ENCODE peak calls at places on chromosomes 5 and 9, in six cellular contexts. One of them, this sample, is unnamed.
A peak's percentile ranks its signal among the peaks of the same experiment; 100 is the strongest.

GRCh38 chr5:83167506-83167905 is 90.2 kb downstream of the XRCC4 start:
- DNase-seq in tibial nerve: no peak
- DNase-seq in choroid plexus epithelial cell: no peak
- DNase-seq in cardiac fibroblast: no peak
- DNase-seq in AG09309: no peak
- DNase-seq in left lung: no peak
- DNase-seq in this sample: no peak

GRCh38 chr5:78899922-78900362 is 85.2 kb downstream of the ARSB start:
- DNase-seq in AG09309: no peak
- DNase-seq in tibial nerve: no peak
- DNase-seq in cardiac fibroblast: peak; percentile 83
- DNase-seq in left lung: no peak
- DNase-seq in choroid plexus epithelial cell: peak; percentile 80
- DNase-seq in this sample: no peak

GRCh38 chr9:6641961-6642360 is 3.6 kb downstream of the GLDC start:
- DNase-seq in tibial nerve: no peak
- DNase-seq in cardiac fibroblast: no peak
- DNase-seq in left lung: no peak
- DNase-seq in AG09309: no peak
- DNase-seq in choroid plexus epithelial cell: no peak
- DNase-seq in this sample: no peak

GRCh38 chr9:122827759-122828090 is 663 bp downstream of the PDCL start:
- DNase-seq in cardiac fibroblast: peak; percentile 53
- DNase-seq in tibial nerve: no peak
- DNase-seq in left lung: no peak
- DNase-seq in choroid plexus epithelial cell: peak; percentile 68
- DNase-seq in AG09309: no peak
- DNase-seq in this sample: no peak

GRCh38 chr5:120874463-120874862 is 410.4 kb downstream of the PRR16 start:
- DNase-seq in tibial nerve: no peak
- DNase-seq in left lung: no peak
- DNase-seq in AG09309: no peak
- DNase-seq in cardiac fibroblast: no peak
- DNase-seq in choroid plexus epithelial cell: no peak
- DNase-seq in this sample: no peak

GRCh38 chr9:87510251-87510683 is 12.6 kb downstream of the DAPK1 start:
- DNase-seq in choroid plexus epithelial cell: no peak
- DNase-seq in AG09309: no peak
- DNase-seq in left lung: no peak
- DNase-seq in cardiac fibroblast: no peak
- DNase-seq in tibial nerve: no peak
- DNase-seq in this sample: no peak

GRCh38 chr5:149039501-149039900 is 23.4 kb downstream of the SH3TC2 start:
- DNase-seq in cardiac fibroblast: peak; percentile 42
- DNase-seq in left lung: no peak
- DNase-seq in tibial nerve: no peak
- DNase-seq in AG09309: no peak
- DNase-seq in choroid plexus epithelial cell: no peak
- DNase-seq in this sample: no peak

GRCh38 chr5:175922192-175922885 is 45.8 kb downstream of the THOC3 start:
- DNase-seq in choroid plexus epithelial cell: peak; percentile 98
- DNase-seq in left lung: no peak
- DNase-seq in tibial nerve: no peak
- DNase-seq in cardiac fibroblast: peak; percentile 96
- DNase-seq in AG09309: peak; percentile 96
- DNase-seq in this sample: peak; percentile 97

GRCh38 chr9:82938426-82938825 is 124.5 kb downstream of the RASEF start:
- DNase-seq in left lung: no peak
- DNase-seq in tibial nerve: no peak
- DNase-seq in AG09309: no peak
- DNase-seq in cardiac fibroblast: no peak
- DNase-seq in choroid plexus epithelial cell: no peak
- DNase-seq in this sample: no peak

GRCh38 chr9:132032584-132032945 is 47.1 kb downstream of the MED27 start:
- DNase-seq in choroid plexus epithelial cell: no peak
- DNase-seq in AG09309: no peak
- DNase-seq in tibial nerve: no peak
- DNase-seq in cardiac fibroblast: no peak
- DNase-seq in left lung: no peak
- DNase-seq in this sample: no peak

GRCh38 chr5:36450229-36451024 is 148.7 kb upstream of the RANBP3L start:
- DNase-seq in AG09309: no peak
- DNase-seq in cardiac fibroblast: peak; percentile 13
- DNase-seq in choroid plexus epithelial cell: peak; percentile 59
- DNase-seq in left lung: no peak
- DNase-seq in tibial nerve: no peak
- DNase-seq in this sample: no peak

GRCh38 chr5:51860532-51861018 is 477.3 kb downstream of the ISL1 start:
- DNase-seq in left lung: no peak
- DNase-seq in cardiac fibroblast: no peak
- DNase-seq in tibial nerve: no peak
- DNase-seq in choroid plexus epithelial cell: no peak
- DNase-seq in AG09309: no peak
- DNase-seq in this sample: no peak

GRCh38 chr5:6684075-6684474 is 29.2 kb upstream of the TENT4A start:
- DNase-seq in tibial nerve: no peak
- DNase-seq in left lung: no peak
- DNase-seq in choroid plexus epithelial cell: no peak
- DNase-seq in AG09309: no peak
- DNase-seq in cardiac fibroblast: no peak
- DNase-seq in this sample: no peak

GRCh38 chr9:116020146-116020545 is 133.4 kb upstream of the PAPPA start:
- DNase-seq in choroid plexus epithelial cell: peak; percentile 56
- DNase-seq in tibial nerve: no peak
- DNase-seq in AG09309: no peak
- DNase-seq in cardiac fibroblast: no peak
- DNase-seq in left lung: no peak
- DNase-seq in this sample: no peak

GRCh38 chr9:18539203-18539602 is 65.2 kb downstream of the ADAMTSL1 start:
- DNase-seq in tibial nerve: no peak
- DNase-seq in cardiac fibroblast: no peak
- DNase-seq in left lung: no peak
- DNase-seq in choroid plexus epithelial cell: no peak
- DNase-seq in AG09309: no peak
- DNase-seq in this sample: no peak

GRCh38 chr9:98344581-98344980 is 89.1 kb upstream of the TBC1D2 start:
- DNase-seq in left lung: no peak
- DNase-seq in AG09309: no peak
- DNase-seq in cardiac fibroblast: no peak
- DNase-seq in choroid plexus epithelial cell: no peak
- DNase-seq in tibial nerve: no peak
- DNase-seq in this sample: no peak

GRCh38 chr9:136645903-136646754 is 16.6 kb upstream of the EGFL7 start:
- DNase-seq in AG09309: no peak
- DNase-seq in cardiac fibroblast: peak; percentile 29
- DNase-seq in tibial nerve: no peak
- DNase-seq in left lung: peak; percentile 82
- DNase-seq in choroid plexus epithelial cell: peak; percentile 36
- DNase-seq in this sample: no peak
- H3K4me3 ChIP-seq in AG09309: no peak overlapping the region
- H3K4me3 ChIP-seq in cardiac fibroblast: no peak overlapping the region
- H3K4me3 ChIP-seq in tibial nerve: no peak overlapping the region
- H3K4me3 ChIP-seq in left lung: no peak overlapping the region
- H3K4me3 ChIP-seq in choroid plexus epithelial cell: no peak overlapping the region
- H3K4me3 ChIP-seq in this sample: no peak overlapping the region

GRCh38 chr9:102631559-102631958 is 363.6 kb upstream of the CYLC2 start:
- DNase-seq in AG09309: no peak
- DNase-seq in cardiac fibroblast: peak; percentile 26
- DNase-seq in choroid plexus epithelial cell: peak; percentile 27
- DNase-seq in left lung: no peak
- DNase-seq in tibial nerve: no peak
- DNase-seq in this sample: no peak
- TF ChIP-seq CTCF in AG09309: peak; percentile 3
- TF ChIP-seq CTCF in cardiac fibroblast: peak; percentile 42
- TF ChIP-seq CTCF in choroid plexus epithelial cell: peak; percentile 43
- TF ChIP-seq CTCF in left lung: no peak
- TF ChIP-seq CTCF in tibial nerve: no peak
- TF ChIP-seq CTCF in this sample: no peak

DNA sequence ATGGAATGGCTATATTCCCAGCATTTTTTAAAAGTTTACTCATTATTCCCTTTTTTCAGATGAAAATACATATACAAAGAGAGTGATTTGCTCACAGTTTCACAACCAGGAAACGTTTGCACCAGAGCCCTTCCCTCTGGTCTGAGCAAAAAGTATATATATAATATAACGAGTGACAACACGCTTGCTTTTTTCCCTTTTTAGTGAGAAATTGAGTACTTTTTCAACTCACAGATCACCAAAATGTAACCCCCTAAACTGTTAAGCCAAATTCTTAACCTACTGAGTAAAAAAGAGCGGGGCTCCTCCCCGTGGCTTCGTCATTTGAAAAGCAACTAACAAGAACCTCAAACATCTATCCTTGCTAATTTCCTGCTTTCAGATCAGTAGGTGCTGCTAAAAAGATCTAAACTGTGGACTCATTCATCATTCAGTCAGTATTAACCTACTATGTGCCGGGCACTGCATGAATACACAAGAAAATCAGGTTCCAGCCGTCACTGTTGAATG is 955 bp upstream of the PTBP3 start:
- DNase-seq in AG09309: no peak
- DNase-seq in tibial nerve: no peak
- DNase-seq in cardiac fibroblast: peak; percentile 56
- DNase-seq in left lung: no peak
- DNase-seq in choroid plexus epithelial cell: peak; percentile 42
- DNase-seq in this sample: no peak
- H3K4me3 ChIP-seq in AG09309: peak overlapping the region; percentile 79
- H3K4me3 ChIP-seq in tibial nerve: peak overlapping the region; percentile 100
- H3K4me3 ChIP-seq in cardiac fibroblast: peak overlapping the region; percentile 60
- H3K4me3 ChIP-seq in left lung: peak overlapping the region; percentile 55
- H3K4me3 ChIP-seq in choroid plexus epithelial cell: peak overlapping the region; percentile 68
- H3K4me3 ChIP-seq in this sample: peak overlapping the region; percentile 50

GRCh38 chr9:113511047-113511521 is 47.6 kb downstream of the RGS3 start:
- DNase-seq in left lung: no peak
- DNase-seq in AG09309: no peak
- DNase-seq in tibial nerve: no peak
- DNase-seq in cardiac fibroblast: no peak
- DNase-seq in choroid plexus epithelial cell: no peak
- DNase-seq in this sample: no peak

GRCh38 chr9:113507256-113507655 is 43.7 kb downstream of the RGS3 start:
- DNase-seq in choroid plexus epithelial cell: no peak
- DNase-seq in left lung: peak; percentile 64
- DNase-seq in tibial nerve: no peak
- DNase-seq in AG09309: no peak
- DNase-seq in cardiac fibroblast: no peak
- DNase-seq in this sample: no peak

GRCh38 chr9:113505963-113506624 is 42.6 kb downstream of the RGS3 start:
- DNase-seq in AG09309: no peak
- DNase-seq in cardiac fibroblast: no peak
- DNase-seq in tibial nerve: no peak
- DNase-seq in choroid plexus epithelial cell: no peak
- DNase-seq in left lung: no peak
- DNase-seq in this sample: no peak

GRCh38 chr9:113509463-113509862 is 45.9 kb downstream of the RGS3 start:
- DNase-seq in AG09309: peak; percentile 58
- DNase-seq in cardiac fibroblast: peak; percentile 51
- DNase-seq in tibial nerve: no peak
- DNase-seq in choroid plexus epithelial cell: peak; percentile 35
- DNase-seq in left lung: no peak
- DNase-seq in this sample: no peak

DNA sequence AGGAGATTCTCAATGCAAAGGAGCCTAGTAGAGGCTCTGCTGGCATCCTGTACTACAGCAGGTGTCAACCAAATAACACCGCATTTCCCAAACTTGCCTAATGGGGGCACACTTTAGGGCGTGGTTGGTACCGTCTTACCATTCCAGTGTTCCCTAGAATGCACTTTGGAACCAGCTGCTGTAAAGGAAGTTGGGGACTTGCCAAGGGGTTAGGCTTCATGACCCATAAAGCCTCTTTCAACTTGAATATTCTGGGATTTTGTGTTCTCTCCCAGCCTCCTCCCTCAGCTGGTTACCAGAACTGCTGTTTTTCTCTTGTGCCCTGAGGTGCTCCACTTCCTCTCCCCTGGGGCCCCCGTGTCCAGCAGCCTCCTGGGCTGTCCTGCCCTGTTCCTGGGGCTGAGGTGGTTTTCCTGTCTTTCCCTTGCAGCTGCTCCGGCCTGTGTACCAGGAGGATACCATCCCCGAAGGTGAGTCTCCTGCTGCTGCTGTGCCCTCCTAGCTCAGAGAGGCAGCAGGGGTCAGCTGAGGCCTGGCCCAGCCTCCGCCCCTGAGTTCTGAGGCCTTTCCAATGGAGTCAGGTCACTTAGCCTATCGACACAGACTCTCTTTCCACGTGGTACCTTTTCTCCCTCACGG is 44.7 kb downstream of the RGS3 start:
- DNase-seq in cardiac fibroblast: no peak
- DNase-seq in choroid plexus epithelial cell: peak; percentile 19
- DNase-seq in AG09309: no peak
- DNase-seq in tibial nerve: no peak
- DNase-seq in left lung: no peak
- DNase-seq in this sample: peak; percentile 49
- TF ChIP-seq CTCF in cardiac fibroblast: peak; percentile 8
- TF ChIP-seq CTCF in choroid plexus epithelial cell: peak; percentile 29
- TF ChIP-seq CTCF in AG09309: peak; percentile 7
- TF ChIP-seq CTCF in tibial nerve: no peak
- TF ChIP-seq CTCF in left lung: no peak
- TF ChIP-seq CTCF in this sample: peak; percentile 31

GRCh38 chr5:112977440-112977861 is 853 bp downstream of the DCP2 start:
- DNase-seq in AG09309: no peak
- DNase-seq in choroid plexus epithelial cell: no peak
- DNase-seq in cardiac fibroblast: peak; percentile 28
- DNase-seq in tibial nerve: no peak
- DNase-seq in left lung: no peak
- DNase-seq in this sample: no peak

GRCh38 chr5:112983307-112983811 is 6.8 kb downstream of the DCP2 start:
- DNase-seq in left lung: no peak
- DNase-seq in tibial nerve: no peak
- DNase-seq in AG09309: no peak
- DNase-seq in cardiac fibroblast: no peak
- DNase-seq in choroid plexus epithelial cell: peak; percentile 47
- DNase-seq in this sample: no peak

GRCh38 chr5:112978836-112979235 is 2.2 kb downstream of the DCP2 start:
- DNase-seq in left lung: no peak
- DNase-seq in cardiac fibroblast: no peak
- DNase-seq in AG09309: no peak
- DNase-seq in choroid plexus epithelial cell: no peak
- DNase-seq in tibial nerve: no peak
- DNase-seq in this sample: no peak

GRCh38 chr5:112976432-112977309 is at the start of gene DCP2:
- DNase-seq in AG09309: peak; percentile 98
- DNase-seq in cardiac fibroblast: peak; percentile 100
- DNase-seq in choroid plexus epithelial cell: peak; percentile 100
- DNase-seq in left lung: peak; percentile 97
- DNase-seq in tibial nerve: peak; percentile 84
- DNase-seq in this sample: peak; percentile 99

DNA sequence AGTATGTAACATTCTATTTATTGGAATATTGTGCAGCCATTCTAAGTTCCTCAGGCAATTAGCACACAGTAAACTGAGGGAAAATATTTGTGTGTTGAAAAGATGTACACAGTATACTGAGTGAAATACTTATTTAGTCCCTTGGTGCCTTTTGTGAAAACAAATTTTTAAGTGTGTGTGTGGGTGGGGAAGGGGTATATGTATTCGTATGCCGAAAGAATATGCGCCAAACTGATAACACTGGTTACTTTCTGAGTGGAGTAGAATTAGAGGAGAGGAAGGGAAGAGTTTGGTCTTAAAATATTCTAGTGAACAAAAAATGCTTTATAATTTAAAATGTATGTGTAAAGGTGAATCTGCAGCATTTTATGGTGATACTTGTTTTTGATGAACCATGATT is 3.1 kb downstream of the DCP2 start:
- DNase-seq in choroid plexus epithelial cell: no peak
- DNase-seq in tibial nerve: no peak
- DNase-seq in left lung: no peak
- DNase-seq in cardiac fibroblast: no peak
- DNase-seq in AG09309: no peak
- DNase-seq in this sample: no peak
- H3K4me3 ChIP-seq in choroid plexus epithelial cell: no peak overlapping the region
- H3K4me3 ChIP-seq in tibial nerve: no peak overlapping the region
- H3K4me3 ChIP-seq in left lung: no peak overlapping the region
- H3K4me3 ChIP-seq in cardiac fibroblast: no peak overlapping the region
- H3K4me3 ChIP-seq in AG09309: no peak overlapping the region
- H3K4me3 ChIP-seq in this sample: no peak overlapping the region

This sample was measured in HFF-Myc.